ENCODE peak calls at places on chromosomes 5 and 9, in five cellular contexts. One of them, this sample, is unnamed.

GRCh38 chr9:91843623-91844111 is 106.4 kb downstream of the ROR2 start:
- DNase-seq in endodermal cell: peak; percentile 55
- DNase-seq in right atrium auricular region: peak; percentile 69
- DNase-seq in A673: no peak
- DNase-seq in HepG2: no peak
- DNase-seq in this sample: no peak

GRCh38 chr5:21776466-21776865 is 1076.7 kb downstream of the CDH12 start:
- DNase-seq in endodermal cell: no peak
- DNase-seq in A673: no peak
- DNase-seq in right atrium auricular region: no peak
- DNase-seq in HepG2: no peak
- DNase-seq in this sample: no peak

GRCh38 chr5:140480310-140481014 is 67.0 kb upstream of the EIF4EBP3 start:
- DNase-seq in HepG2: no peak
- DNase-seq in right atrium auricular region: no peak
- DNase-seq in A673: peak; percentile 8
- DNase-seq in endodermal cell: no peak
- DNase-seq in this sample: no peak

GRCh38 chr5:180291234-180291940 is 496 bp downstream of the MAPK9 start:
- DNase-seq in endodermal cell: peak; percentile 68
- DNase-seq in A673: no peak
- DNase-seq in right atrium auricular region: peak; percentile 47
- DNase-seq in HepG2: no peak
- DNase-seq in this sample: no peak

GRCh38 chr9:126366366-126367011 is 39.9 kb downstream of the MVB12B start:
- DNase-seq in right atrium auricular region: no peak
- DNase-seq in endodermal cell: no peak
- DNase-seq in A673: no peak
- DNase-seq in HepG2: no peak
- DNase-seq in this sample: no peak

GRCh38 chr5:14545308-14545707 is 36.3 kb upstream of the OTULINL start:
- DNase-seq in right atrium auricular region: no peak
- DNase-seq in endodermal cell: no peak
- DNase-seq in HepG2: no peak
- DNase-seq in A673: no peak
- DNase-seq in this sample: no peak

GRCh38 chr9:16664211-16664610 is 206.3 kb downstream of the BNC2 start:
- DNase-seq in HepG2: no peak
- DNase-seq in A673: no peak
- DNase-seq in endodermal cell: no peak
- DNase-seq in right atrium auricular region: no peak
- DNase-seq in this sample: no peak

GRCh38 chr5:151155149-151155776 is 2.3 kb downstream of the ANXA6 start:
- DNase-seq in right atrium auricular region: no peak
- DNase-seq in endodermal cell: no peak
- DNase-seq in HepG2: no peak
- DNase-seq in A673: peak; percentile 9
- DNase-seq in this sample: peak; percentile 41

GRCh38 chr5:5497132-5497748 is 74.8 kb downstream of the ICE1 start:
- DNase-seq in HepG2: peak; percentile 20
- DNase-seq in endodermal cell: peak; percentile 81
- DNase-seq in right atrium auricular region: peak; percentile 68
- DNase-seq in A673: peak; percentile 72
- DNase-seq in this sample: peak; percentile 51

GRCh38 chr5:125316913-125317545 is 570.6 kb upstream of the ZNF608 start:
- DNase-seq in endodermal cell: no peak
- DNase-seq in A673: no peak
- DNase-seq in right atrium auricular region: no peak
- DNase-seq in HepG2: no peak
- DNase-seq in this sample: no peak

GRCh38 chr5:175517824-175518450 is 39.6 kb downstream of the SFXN1 start:
- DNase-seq in right atrium auricular region: no peak
- DNase-seq in HepG2: no peak
- DNase-seq in A673: no peak
- DNase-seq in endodermal cell: no peak
- DNase-seq in this sample: peak; percentile 4

GRCh38 chr5:84242286-84242685 is 142.4 kb downstream of the EDIL3 start:
- DNase-seq in HepG2: no peak
- DNase-seq in right atrium auricular region: no peak
- DNase-seq in endodermal cell: no peak
- DNase-seq in A673: no peak
- DNase-seq in this sample: no peak

GRCh38 chr5:31918739-31919138 is 255.4 kb downstream of the GOLPH3 start:
- DNase-seq in right atrium auricular region: no peak
- DNase-seq in endodermal cell: no peak
- DNase-seq in A673: no peak
- DNase-seq in HepG2: no peak
- DNase-seq in this sample: no peak

GRCh38 chr9:126722252-126722921 is 82.5 kb upstream of the ZBTB43 start:
- DNase-seq in endodermal cell: peak; percentile 94
- DNase-seq in right atrium auricular region: no peak
- DNase-seq in A673: peak; percentile 91
- DNase-seq in HepG2: no peak
- DNase-seq in this sample: peak; percentile 89

GRCh38 chr9:8070779-8071444 is 271.3 kb upstream of the DMAC1 start:
- DNase-seq in right atrium auricular region: no peak
- DNase-seq in endodermal cell: peak; percentile 71
- DNase-seq in A673: no peak
- DNase-seq in HepG2: no peak
- DNase-seq in this sample: no peak

GRCh38 chr9:127066775-127067111 is 55.7 kb downstream of the ANGPTL2 start:
- DNase-seq in HepG2: no peak
- DNase-seq in endodermal cell: no peak
- DNase-seq in A673: no peak
- DNase-seq in right atrium auricular region: no peak
- DNase-seq in this sample: no peak

GRCh38 chr5:171122372-171122771 is 186.7 kb upstream of the TLX3 start:
- DNase-seq in A673: peak; percentile 1
- DNase-seq in endodermal cell: no peak
- DNase-seq in right atrium auricular region: no peak
- DNase-seq in HepG2: no peak
- DNase-seq in this sample: no peak

GRCh38 chr5:53944981-53945380 is 365.4 kb downstream of the ARL15 start:
- DNase-seq in HepG2: peak; percentile 42
- DNase-seq in endodermal cell: no peak
- DNase-seq in right atrium auricular region: no peak
- DNase-seq in A673: no peak
- DNase-seq in this sample: no peak

GRCh38 chr5:65776707-65777141 is 54.7 kb downstream of the NLN start:
- DNase-seq in HepG2: no peak
- DNase-seq in endodermal cell: no peak
- DNase-seq in A673: no peak
- DNase-seq in right atrium auricular region: no peak
- DNase-seq in this sample: no peak

GRCh38 chr5:177447066-177447610 is 524 bp downstream of the PRR7 start:
- DNase-seq in A673: peak; percentile 52
- DNase-seq in HepG2: no peak
- DNase-seq in right atrium auricular region: no peak
- DNase-seq in endodermal cell: peak; percentile 86
- DNase-seq in this sample: peak; percentile 81

GRCh38 chr9:100083448-100084144 is 15.2 kb downstream of the ERP44 start:
- DNase-seq in A673: no peak
- DNase-seq in right atrium auricular region: no peak
- DNase-seq in HepG2: no peak
- DNase-seq in endodermal cell: no peak
- DNase-seq in this sample: no peak

GRCh38 chr9:100011062-100011681 is 87.6 kb downstream of the ERP44 start:
- DNase-seq in A673: peak; percentile 70
- DNase-seq in endodermal cell: peak; percentile 60
- DNase-seq in HepG2: peak; percentile 59
- DNase-seq in right atrium auricular region: no peak
- DNase-seq in this sample: no peak

GRCh38 chr9:112884086-112884485 is 6.6 kb downstream of the SLC46A2 start:
- DNase-seq in A673: no peak
- DNase-seq in HepG2: no peak
- DNase-seq in right atrium auricular region: no peak
- DNase-seq in endodermal cell: no peak
- DNase-seq in this sample: no peak

GRCh38 chr9:99822096-99822595 is 461 bp downstream of the NR4A3 start:
- DNase-seq in endodermal cell: no peak
- DNase-seq in A673: no peak
- DNase-seq in right atrium auricular region: no peak
- DNase-seq in HepG2: no peak
- DNase-seq in this sample: no peak

GRCh38 chr5:98458004-98458403 is 315.5 kb upstream of the RGMB start:
- DNase-seq in right atrium auricular region: no peak
- DNase-seq in HepG2: no peak
- DNase-seq in A673: peak; percentile 60
- DNase-seq in endodermal cell: no peak
- DNase-seq in this sample: no peak

GRCh38 chr5:151078490-151079262 is 2.2 kb downstream of the TNIP1 start:
- DNase-seq in endodermal cell: no peak
- DNase-seq in right atrium auricular region: no peak
- DNase-seq in HepG2: no peak
- DNase-seq in A673: no peak
- DNase-seq in this sample: peak; percentile 51

GRCh38 chr5:39486361-39486760 is 61.6 kb upstream of the DAB2 start:
- DNase-seq in endodermal cell: no peak
- DNase-seq in A673: no peak
- DNase-seq in HepG2: no peak
- DNase-seq in right atrium auricular region: no peak
- DNase-seq in this sample: no peak

GRCh38 chr5:132225165-132226032 is 2.3 kb downstream of the P4HA2 start:
- DNase-seq in endodermal cell: peak; percentile 40
- DNase-seq in HepG2: no peak
- DNase-seq in A673: peak; percentile 70
- DNase-seq in right atrium auricular region: peak; percentile 79
- DNase-seq in this sample: no peak

GRCh38 chr5:38845555-38846378 is at the start of gene OSMR:
- DNase-seq in right atrium auricular region: peak; percentile 94
- DNase-seq in HepG2: peak; percentile 84
- DNase-seq in endodermal cell: peak; percentile 87
- DNase-seq in A673: peak; percentile 94
- DNase-seq in this sample: no peak

GRCh38 chr9:92770005-92770995 is 5.7 kb upstream of the BICD2 start:
- DNase-seq in right atrium auricular region: no peak
- DNase-seq in HepG2: peak; percentile 43
- DNase-seq in endodermal cell: peak; percentile 79
- DNase-seq in A673: peak; percentile 49
- DNase-seq in this sample: no peak

GRCh38 chr5:107887181-107887580 is 216.4 kb upstream of the EFNA5 start:
- DNase-seq in A673: no peak
- DNase-seq in endodermal cell: no peak
- DNase-seq in HepG2: no peak
- DNase-seq in right atrium auricular region: no peak
- DNase-seq in this sample: no peak

GRCh38 chr5:157130933-157131332 is 11.7 kb downstream of the MED7 start:
- DNase-seq in A673: no peak
- DNase-seq in right atrium auricular region: no peak
- DNase-seq in HepG2: no peak
- DNase-seq in endodermal cell: no peak
- DNase-seq in this sample: no peak

GRCh38 chr5:143309661-143310431 is 93.6 kb downstream of the NR3C1 start:
- DNase-seq in A673: no peak
- DNase-seq in HepG2: no peak
- DNase-seq in right atrium auricular region: no peak
- DNase-seq in endodermal cell: no peak
- DNase-seq in this sample: no peak
- H3K4me1 ChIP-seq in A673: no peaks in the 10 kb centered on the region
- H3K4me1 ChIP-seq in HepG2: no peaks in the 10 kb centered on the region
- H3K4me1 ChIP-seq in right atrium auricular region: no peaks in the 10 kb centered on the region
- H3K4me1 ChIP-seq in endodermal cell: no peaks in the 10 kb centered on the region
- H3K4me1 ChIP-seq in this sample: no peaks in the 10 kb centered on the region

DNA sequence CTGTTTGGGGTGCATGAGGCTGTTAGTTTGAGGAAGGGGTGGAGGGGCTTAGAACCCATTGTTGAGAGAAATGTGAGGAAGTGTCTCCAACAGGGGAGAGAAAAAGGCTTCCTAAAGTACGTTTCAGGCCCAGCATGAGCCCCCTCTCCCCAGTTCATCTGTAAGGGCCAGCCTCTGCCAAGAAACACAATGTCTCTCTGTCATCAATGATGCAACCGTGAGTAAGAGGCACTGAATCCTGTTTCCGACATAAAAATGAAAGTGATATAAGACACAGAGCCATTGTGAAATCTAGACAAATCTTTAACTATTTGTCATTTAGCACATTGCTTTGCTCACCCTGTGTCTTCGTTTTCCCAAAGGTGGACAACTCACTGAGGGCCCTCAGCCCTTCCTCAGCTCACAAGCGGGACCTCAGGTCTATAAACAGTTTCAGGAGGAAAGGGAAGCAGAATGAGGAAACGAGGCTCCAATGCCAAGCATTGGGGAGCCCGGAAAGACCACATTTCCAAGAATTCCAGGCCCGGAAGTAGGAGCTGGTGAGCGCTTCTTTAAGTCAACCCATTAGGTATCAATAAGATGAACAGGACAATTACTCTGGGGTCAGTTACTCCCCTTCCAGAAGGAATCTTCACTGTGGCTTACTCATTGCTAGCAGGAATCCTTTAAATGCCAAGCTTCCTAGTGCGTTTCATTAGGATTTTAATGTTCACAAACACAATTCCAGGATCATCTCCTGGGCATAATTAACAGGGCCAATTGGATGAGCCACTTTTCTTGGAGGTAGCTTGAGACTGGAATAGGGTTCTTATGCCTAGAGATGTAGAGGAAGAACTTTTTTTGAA is 59.0 kb upstream of the KLF4 start:
- DNase-seq in endodermal cell: no peak
- DNase-seq in right atrium auricular region: peak; percentile 81
- DNase-seq in HepG2: peak; percentile 29
- DNase-seq in A673: peak; percentile 53
- DNase-seq in this sample: no peak
- H3K4me3 ChIP-seq in endodermal cell: no peak overlapping the region
- H3K4me3 ChIP-seq in right atrium auricular region: peak overlapping the region; percentile 28
- H3K4me3 ChIP-seq in HepG2: no peak overlapping the region
- H3K4me3 ChIP-seq in A673: no peak overlapping the region
- H3K4me3 ChIP-seq in this sample: no peak overlapping the region

DNA sequence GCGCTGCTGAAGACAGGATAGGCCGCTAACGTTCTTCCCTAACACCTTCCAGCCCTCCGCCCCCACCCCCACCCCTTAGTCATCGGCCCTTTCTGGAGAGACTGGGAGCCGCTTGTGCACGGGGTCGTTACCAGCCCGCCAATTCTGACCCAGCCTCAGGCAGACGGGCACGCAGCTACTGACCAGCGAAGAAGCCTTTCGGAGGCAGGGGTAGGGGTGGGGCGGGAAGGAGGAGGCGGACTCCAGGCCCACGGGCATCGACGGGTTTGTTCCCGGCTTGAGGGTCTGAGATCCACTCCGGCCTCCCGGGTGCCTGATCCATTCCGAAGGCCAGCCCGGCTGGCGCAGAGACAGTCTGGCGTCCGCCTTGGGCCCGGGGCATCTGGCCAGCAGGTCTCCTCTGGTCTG is 729 bp upstream of the HAND1 start:
- DNase-seq in HepG2: no peak
- DNase-seq in endodermal cell: peak; percentile 90
- DNase-seq in A673: no peak
- DNase-seq in right atrium auricular region: no peak
- DNase-seq in this sample: no peak
- H3K4me1 ChIP-seq in HepG2: peaks cover 9% of the 10 kb centered on the region
- H3K4me1 ChIP-seq in endodermal cell: peaks cover 4% of the 10 kb centered on the region
- H3K4me1 ChIP-seq in A673: peaks cover 4% of the 10 kb centered on the region
- H3K4me1 ChIP-seq in right atrium auricular region: no peaks in the 10 kb centered on the region
- H3K4me1 ChIP-seq in this sample: peaks cover 41% of the 10 kb centered on the region

GRCh38 chr9:72527801-72528195 is 6.4 kb downstream of the TMC1 start:
- DNase-seq in HepG2: no peak
- DNase-seq in A673: no peak
- DNase-seq in right atrium auricular region: no peak
- DNase-seq in endodermal cell: no peak
- DNase-seq in this sample: no peak
- H3K4me3 ChIP-seq in HepG2: peak overlapping the region; percentile 25
- H3K4me3 ChIP-seq in A673: no peak overlapping the region
- H3K4me3 ChIP-seq in right atrium auricular region: peak overlapping the region; percentile 23
- H3K4me3 ChIP-seq in endodermal cell: peak overlapping the region; percentile 21
- H3K4me3 ChIP-seq in this sample: peak overlapping the region; percentile 53